ENCODE peak calls at places on chromosomes 7 and 10, in five cellular contexts. T, K, Y, O and U are unnamed samples.

GRCh38 chr10:131452926-131453771 is 141.6 kb upstream of the TCERG1L start:
- DNase-seq in T (no peak), Y (no peak), O (no peak), K (no peak), U (no peak)

GRCh38 chr10:37434091-37434490 is 308.7 kb downstream of the ANKRD30A start:
- DNase-seq in O (no peak), K (no peak), T (peak; percentile 4), Y (peak; percentile 37), U (peak; percentile 1)

GRCh38 chr7:52071744-52072143 is 755.1 kb upstream of the COBL start:
- DNase-seq in T (no peak), K (no peak), Y (no peak), O (no peak), U (no peak)

GRCh38 chr10:110850990-110851389 is 20.7 kb upstream of the PDCD4 start:
- DNase-seq in T (no peak), Y (peak; percentile 43), O (no peak), K (no peak), U (no peak)

GRCh38 chr10:11045487-11045886 is 27.8 kb downstream of the CELF2 start:
- DNase-seq in O (no peak), Y (no peak), T (no peak), K (no peak), U (no peak)

GRCh38 chr7:121323934-121324333 is 4.9 kb upstream of the WNT16 start:
- DNase-seq in Y (no peak), T (no peak), O (no peak), K (no peak), U (no peak)

GRCh38 chr10:76632158-76633051 is 1005.2 kb downstream of the KCNMA1 start:
- DNase-seq in O (no peak), T (peak; percentile 50), Y (peak; percentile 56), K (no peak), U (peak; percentile 27)

GRCh38 chr7:28272461-28272877 is 91.9 kb upstream of the JAZF1 start:
- DNase-seq in K (peak; percentile 74), Y (peak; percentile 29), O (no peak), T (peak; percentile 97), U (peak; percentile 39)

GRCh38 chr7:29000346-29000745 is 42.2 kb upstream of the TRIL start:
- DNase-seq in Y (no peak), O (no peak), T (no peak), K (no peak), U (no peak)

GRCh38 chr7:108015740-108016139 is 12.8 kb upstream of the LAMB1 start:
- DNase-seq in O (no peak), K (no peak), T (no peak), Y (peak; percentile 64), U (no peak)

GRCh38 chr7:155543926-155544325 is 2.4 kb downstream of the CNPY1 start:
- DNase-seq in T (no peak), O (no peak), Y (no peak), K (no peak), U (no peak)

GRCh38 chr10:80465839-80466590 is 11.9 kb downstream of the TSPAN14 start:
- DNase-seq in Y (no peak), O (no peak), K (no peak), T (no peak), U (no peak)

GRCh38 chr7:93194368-93194767 is 31.9 kb downstream of the HEPACAM2 start:
- DNase-seq in K (peak; percentile 74), O (no peak), Y (peak; percentile 86), T (no peak), U (peak; percentile 29)

GRCh38 chr7:18408461-18408860 is 87.1 kb upstream of the HDAC9 start:
- DNase-seq in K (peak; percentile 92), Y (peak; percentile 37), T (no peak), O (no peak), U (peak; percentile 74)

GRCh38 chr7:149761307-149761706 is 12.1 kb downstream of the ZNF467 start:
- DNase-seq in Y (no peak), T (no peak), K (no peak), O (no peak), U (no peak)

GRCh38 chr7:114929570-114929969 is 7.7 kb downstream of the MDFIC start:
- DNase-seq in T (no peak), O (no peak), Y (no peak), K (no peak), U (no peak)

GRCh38 chr7:23443974-23444373 is 26.3 kb downstream of the IGF2BP3 start:
- DNase-seq in T (no peak), K (no peak), Y (no peak), O (no peak), U (no peak)

GRCh38 chr10:131207584-131208532 is 103.7 kb downstream of the TCERG1L start:
- DNase-seq in K (no peak), O (no peak), T (no peak), Y (no peak), U (no peak)

GRCh38 chr7:91636129-91636724 is 244.3 kb downstream of the MTERF1 start:
- DNase-seq in K (peak; percentile 28), T (peak; percentile 77), O (no peak), Y (peak; percentile 35), U (peak; percentile 42)

GRCh38 chr7:105614341-105614840 is 33.1 kb upstream of the EFCAB10 start:
- DNase-seq in K (no peak), O (no peak), Y (no peak), T (no peak), U (no peak)

GRCh38 chr7:127844707-127845331 is 186.4 kb downstream of the LRRC4 start:
- DNase-seq in K (peak; percentile 23), Y (peak; percentile 38), O (no peak), T (peak; percentile 17), U (peak; percentile 52)

GRCh38 chr7:113752689-113753088 is 166.1 kb downstream of the PPP1R3A start:
- DNase-seq in T (no peak), K (no peak), Y (no peak), O (no peak), U (no peak)

GRCh38 chr7:1247527-1248041 is 14.9 kb downstream of the UNCX start:
- DNase-seq in T (peak; percentile 63), Y (no peak), O (no peak), K (no peak), U (no peak)

GRCh38 chr7:98557538-98558031 is 59.5 kb upstream of the NPTX2 start:
- DNase-seq in Y (peak; percentile 10), T (peak; percentile 25), K (no peak), O (no peak), U (no peak)

GRCh38 chr7:2225830-2226229 is 6.9 kb downstream of the MAD1L1 start:
- DNase-seq in O (no peak), T (no peak), K (no peak), Y (no peak), U (no peak)

GRCh38 chr10:9244880-9245279 is 1190.4 kb downstream of the GATA3 start:
- DNase-seq in T (peak; percentile 96), O (no peak), Y (no peak), K (no peak), U (no peak)

GRCh38 chr7:22864301-22864700 is 41.7 kb upstream of the TOMM7 start:
- DNase-seq in T (no peak), K (peak; percentile 31), O (no peak), Y (no peak), U (no peak)

GRCh38 chr7:107592361-107593024 is 12.4 kb downstream of the BCAP29 start:
- DNase-seq in O (no peak), T (no peak), K (peak; percentile 84), Y (no peak), U (no peak)

GRCh38 chr7:90455163-90456030 is 14.0 kb upstream of the PTTG1IP2 start:
- DNase-seq in O (no peak), Y (peak; percentile 57), T (peak; percentile 66), K (peak; percentile 69), U (peak; percentile 64)

GRCh38 chr10:44335330-44336021 is 49.4 kb downstream of the CXCL12 start:
- DNase-seq in O (no peak), K (no peak), Y (no peak), T (no peak), U (no peak)

GRCh38 chr10:129641351-129641750 is 174.3 kb downstream of the MGMT start:
- DNase-seq in K (no peak), Y (no peak), O (no peak), T (no peak), U (no peak)

GRCh38 chr7:32049599-32049998 is 20.6 kb downstream of the PDE1C start:
- DNase-seq in O (no peak), Y (no peak), T (peak; percentile 25), K (no peak), U (no peak)

GRCh38 chr7:36367561-36367889 is 22.1 kb upstream of the ANLN start:
- DNase-seq in Y (no peak), T (no peak), O (no peak), K (no peak), U (no peak)

GRCh38 chr7:23759556-23760391 is 49.8 kb downstream of the STK31 start:
- DNase-seq in T (no peak), O (no peak), Y (peak; percentile 92), K (no peak), U (peak; percentile 99)